ENCODE peak calls at places on chromosomes 7 and 10, in nine cellular contexts. One of them, this sample, is unnamed.

GRCh38 chr7:21939858-21940322 is 5.8 kb downstream of the CDCA7L start:
- DNase-seq in PC-3: no peak
- DNase-seq in HCT116: no peak
- DNase-seq in MM.1S: no peak
- DNase-seq in lower lobe of right lung: no peak
- DNase-seq in CD8-positive, alpha-beta T cell: no peak
- DNase-seq in WERI-Rb-1: no peak
- DNase-seq in lower leg skin: no peak
- DNase-seq in spleen: no peak
- DNase-seq in this sample: no peak

GRCh38 chr10:97724341-97724941 is 10.9 kb downstream of the MARVELD1 start:
- DNase-seq in MM.1S: no peak
- DNase-seq in lower leg skin: no peak
- DNase-seq in WERI-Rb-1: no peak
- DNase-seq in PC-3: no peak
- DNase-seq in CD8-positive, alpha-beta T cell: no peak
- DNase-seq in HCT116: no peak
- DNase-seq in spleen: peak
- DNase-seq in lower lobe of right lung: no peak
- DNase-seq in this sample: no peak

GRCh38 chr7:150964593-150965111 is 13.5 kb downstream of the KCNH2 start:
- DNase-seq in MM.1S: no peak
- DNase-seq in lower leg skin: no peak
- DNase-seq in lower lobe of right lung: no peak
- DNase-seq in CD8-positive, alpha-beta T cell: no peak
- DNase-seq in PC-3: no peak
- DNase-seq in spleen: no peak
- DNase-seq in HCT116: no peak
- DNase-seq in WERI-Rb-1: peak
- DNase-seq in this sample: no peak

GRCh38 chr10:351770-352318 is 216.6 kb downstream of the ZMYND11 start:
- DNase-seq in spleen: peak
- DNase-seq in WERI-Rb-1: no peak
- DNase-seq in HCT116: no peak
- DNase-seq in PC-3: no peak
- DNase-seq in MM.1S: no peak
- DNase-seq in CD8-positive, alpha-beta T cell: peak
- DNase-seq in lower leg skin: no peak
- DNase-seq in lower lobe of right lung: no peak
- DNase-seq in this sample: no peak

GRCh38 chr10:43347997-43348396 is 23.4 kb upstream of the FXYD4 start:
- DNase-seq in lower lobe of right lung: no peak
- DNase-seq in MM.1S: no peak
- DNase-seq in lower leg skin: no peak
- DNase-seq in PC-3: no peak
- DNase-seq in WERI-Rb-1: no peak
- DNase-seq in HCT116: no peak
- DNase-seq in spleen: no peak
- DNase-seq in CD8-positive, alpha-beta T cell: no peak
- DNase-seq in this sample: no peak

GRCh38 chr7:90262438-90262837 is 17.5 kb downstream of the CFAP69 start:
- DNase-seq in lower leg skin: no peak
- DNase-seq in WERI-Rb-1: no peak
- DNase-seq in CD8-positive, alpha-beta T cell: no peak
- DNase-seq in MM.1S: peak
- DNase-seq in HCT116: peak
- DNase-seq in lower lobe of right lung: no peak
- DNase-seq in spleen: no peak
- DNase-seq in PC-3: peak
- DNase-seq in this sample: no peak

GRCh38 chr10:28676297-28676967 is 889 bp upstream of the BAMBI start:
- DNase-seq in CD8-positive, alpha-beta T cell: no peak
- DNase-seq in HCT116: no peak
- DNase-seq in spleen: no peak
- DNase-seq in PC-3: no peak
- DNase-seq in MM.1S: peak
- DNase-seq in lower lobe of right lung: no peak
- DNase-seq in WERI-Rb-1: peak
- DNase-seq in lower leg skin: peak
- DNase-seq in this sample: no peak

GRCh38 chr10:21265622-21266021 is 259.9 kb downstream of the SKIDA1 start:
- DNase-seq in PC-3: peak
- DNase-seq in WERI-Rb-1: no peak
- DNase-seq in spleen: no peak
- DNase-seq in lower lobe of right lung: no peak
- DNase-seq in lower leg skin: no peak
- DNase-seq in MM.1S: no peak
- DNase-seq in CD8-positive, alpha-beta T cell: no peak
- DNase-seq in HCT116: no peak
- DNase-seq in this sample: no peak

GRCh38 chr10:30417301-30417700 is 16.7 kb upstream of the MAP3K8 start:
- DNase-seq in lower lobe of right lung: no peak
- DNase-seq in spleen: no peak
- DNase-seq in CD8-positive, alpha-beta T cell: no peak
- DNase-seq in PC-3: no peak
- DNase-seq in MM.1S: no peak
- DNase-seq in HCT116: no peak
- DNase-seq in lower leg skin: no peak
- DNase-seq in WERI-Rb-1: no peak
- DNase-seq in this sample: no peak

GRCh38 chr10:46523119-46523880 is 33.2 kb downstream of the GPRIN2 start:
- DNase-seq in lower lobe of right lung: peak
- DNase-seq in HCT116: peak
- DNase-seq in PC-3: peak
- DNase-seq in spleen: peak
- DNase-seq in MM.1S: no peak
- DNase-seq in WERI-Rb-1: no peak
- DNase-seq in CD8-positive, alpha-beta T cell: no peak
- DNase-seq in lower leg skin: peak
- DNase-seq in this sample: no peak

GRCh38 chr10:62443866-62444265 is 69.7 kb downstream of the ZNF365 start:
- DNase-seq in CD8-positive, alpha-beta T cell: no peak
- DNase-seq in MM.1S: no peak
- DNase-seq in PC-3: no peak
- DNase-seq in spleen: no peak
- DNase-seq in lower leg skin: no peak
- DNase-seq in HCT116: no peak
- DNase-seq in lower lobe of right lung: no peak
- DNase-seq in WERI-Rb-1: no peak
- DNase-seq in this sample: no peak

GRCh38 chr7:135206887-135207738 is 4.2 kb downstream of the WDR91 start:
- DNase-seq in MM.1S: no peak
- DNase-seq in PC-3: no peak
- DNase-seq in HCT116: no peak
- DNase-seq in lower leg skin: no peak
- DNase-seq in WERI-Rb-1: no peak
- DNase-seq in CD8-positive, alpha-beta T cell: no peak
- DNase-seq in spleen: no peak
- DNase-seq in lower lobe of right lung: no peak
- DNase-seq in this sample: peak

GRCh38 chr7:135205850-135206249 is 5.5 kb downstream of the WDR91 start:
- DNase-seq in lower leg skin: no peak
- DNase-seq in WERI-Rb-1: no peak
- DNase-seq in lower lobe of right lung: no peak
- DNase-seq in CD8-positive, alpha-beta T cell: no peak
- DNase-seq in spleen: no peak
- DNase-seq in MM.1S: no peak
- DNase-seq in PC-3: no peak
- DNase-seq in HCT116: no peak
- DNase-seq in this sample: no peak

GRCh38 chr7:135204876-135205275 is 6.5 kb downstream of the WDR91 start:
- DNase-seq in MM.1S: no peak
- DNase-seq in CD8-positive, alpha-beta T cell: no peak
- DNase-seq in WERI-Rb-1: no peak
- DNase-seq in PC-3: no peak
- DNase-seq in lower lobe of right lung: no peak
- DNase-seq in HCT116: no peak
- DNase-seq in lower leg skin: no peak
- DNase-seq in spleen: no peak
- DNase-seq in this sample: no peak

GRCh38 chr7:135201350-135201749 is 10.0 kb downstream of the WDR91 start:
- DNase-seq in lower leg skin: no peak
- DNase-seq in MM.1S: no peak
- DNase-seq in lower lobe of right lung: no peak
- DNase-seq in CD8-positive, alpha-beta T cell: no peak
- DNase-seq in WERI-Rb-1: no peak
- DNase-seq in spleen: no peak
- DNase-seq in PC-3: no peak
- DNase-seq in HCT116: no peak
- DNase-seq in this sample: no peak

GRCh38 chr7:135204271-135204872 is 7.0 kb downstream of the WDR91 start:
- DNase-seq in PC-3: no peak
- DNase-seq in HCT116: no peak
- DNase-seq in WERI-Rb-1: no peak
- DNase-seq in lower lobe of right lung: no peak
- DNase-seq in MM.1S: no peak
- DNase-seq in spleen: no peak
- DNase-seq in CD8-positive, alpha-beta T cell: no peak
- DNase-seq in lower leg skin: no peak
- DNase-seq in this sample: no peak
- H3K4me3 ChIP-seq in PC-3: no peak
- H3K4me3 ChIP-seq in HCT116: no peak
- H3K4me3 ChIP-seq in WERI-Rb-1: no peak
- H3K4me3 ChIP-seq in lower lobe of right lung: peak
- H3K4me3 ChIP-seq in MM.1S: no peak
- H3K4me3 ChIP-seq in spleen: no peak
- H3K4me3 ChIP-seq in CD8-positive, alpha-beta T cell: no peak
- H3K4me3 ChIP-seq in lower leg skin: no peak
- H3K4me3 ChIP-seq in this sample: no peak

DNA sequence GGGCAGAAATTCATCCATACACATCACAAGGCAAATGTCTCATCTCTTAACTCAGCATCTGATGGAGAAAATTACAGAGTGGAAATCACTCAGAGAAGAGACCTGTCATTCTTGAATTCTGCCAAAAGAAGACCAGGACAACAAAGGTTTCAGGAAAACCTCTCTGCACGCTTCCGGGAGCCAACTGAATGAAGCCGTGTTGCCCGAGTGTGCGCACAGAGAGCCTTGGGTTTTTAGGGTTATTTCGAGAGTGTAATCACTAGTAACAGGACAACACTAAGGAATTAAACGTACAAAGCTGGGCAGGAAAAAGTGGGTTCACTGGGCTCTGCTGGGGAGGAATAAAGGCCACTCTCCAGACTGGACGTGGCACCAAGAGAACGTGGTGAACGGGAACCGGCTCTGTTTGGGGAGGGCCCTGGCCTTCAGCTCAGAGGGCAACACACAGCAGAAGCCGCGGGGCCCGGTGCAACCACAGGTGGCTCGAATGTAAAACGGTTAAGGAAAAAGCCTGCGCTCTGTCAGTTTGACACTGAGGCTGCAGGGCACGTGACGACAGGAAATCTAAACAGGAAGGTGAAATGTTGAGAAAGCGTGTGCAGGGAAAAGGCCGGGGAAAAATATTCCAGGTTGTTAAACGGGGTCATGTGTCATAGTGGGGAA is 331.5 kb downstream of the DNAJB6 start:
- DNase-seq in HCT116: no peak
- DNase-seq in spleen: peak
- DNase-seq in PC-3: no peak
- DNase-seq in lower lobe of right lung: no peak
- DNase-seq in MM.1S: no peak
- DNase-seq in lower leg skin: no peak
- DNase-seq in CD8-positive, alpha-beta T cell: no peak
- DNase-seq in WERI-Rb-1: no peak
- DNase-seq in this sample: no peak
- TF ChIP-seq CTCF in HCT116: no peak
- TF ChIP-seq CTCF in spleen: no peak
- TF ChIP-seq CTCF in PC-3: no peak
- TF ChIP-seq CTCF in lower lobe of right lung: no peak
- TF ChIP-seq CTCF in MM.1S: no peak
- TF ChIP-seq CTCF in lower leg skin: no peak
- TF ChIP-seq CTCF in CD8-positive, alpha-beta T cell: no peak
- TF ChIP-seq CTCF in WERI-Rb-1: no peak
- TF ChIP-seq CTCF in this sample: no peak

DNA sequence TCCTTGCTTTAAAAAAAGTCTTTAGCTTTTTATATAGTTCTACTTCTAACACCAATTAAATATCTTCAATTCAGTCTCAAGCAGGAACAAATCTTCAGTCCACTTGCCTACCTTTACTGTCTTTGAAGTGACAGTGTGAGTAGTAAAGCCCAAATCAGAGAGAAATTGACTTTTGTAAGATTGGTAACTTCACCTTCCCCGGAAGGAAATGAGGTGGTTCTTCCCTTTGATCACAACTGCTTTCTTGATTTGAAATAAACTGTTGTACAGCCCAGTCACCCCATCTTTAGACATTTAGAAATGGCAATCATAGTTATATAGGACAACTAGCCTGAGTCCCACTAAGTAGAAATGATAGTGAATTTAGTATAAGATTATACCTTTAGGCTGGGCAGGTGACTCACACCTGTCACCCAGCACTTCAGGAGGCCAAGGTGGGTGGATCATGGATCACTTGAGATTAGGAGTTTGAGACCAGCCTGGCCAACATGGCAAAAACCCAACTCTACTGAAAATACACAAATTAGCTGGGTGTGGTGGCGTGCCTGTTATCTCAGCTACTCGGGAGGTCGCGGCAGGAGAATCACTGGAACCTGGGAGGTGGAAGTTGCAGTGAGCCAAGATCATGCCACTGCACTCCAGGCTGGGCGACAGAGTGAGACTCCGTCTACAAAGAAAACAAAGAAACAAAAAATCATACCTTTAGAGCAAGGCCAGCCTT is 4.7 kb downstream of the FAS start:
- DNase-seq in spleen: no peak
- DNase-seq in MM.1S: no peak
- DNase-seq in CD8-positive, alpha-beta T cell: no peak
- DNase-seq in lower leg skin: no peak
- DNase-seq in WERI-Rb-1: no peak
- DNase-seq in HCT116: no peak
- DNase-seq in PC-3: no peak
- DNase-seq in lower lobe of right lung: no peak
- DNase-seq in this sample: no peak
- H3K4me3 ChIP-seq in spleen: no peak
- H3K4me3 ChIP-seq in MM.1S: no peak
- H3K4me3 ChIP-seq in CD8-positive, alpha-beta T cell: no peak
- H3K4me3 ChIP-seq in lower leg skin: no peak
- H3K4me3 ChIP-seq in WERI-Rb-1: no peak
- H3K4me3 ChIP-seq in HCT116: no peak
- H3K4me3 ChIP-seq in PC-3: no peak
- H3K4me3 ChIP-seq in lower lobe of right lung: peak
- H3K4me3 ChIP-seq in this sample: peak

DNA sequence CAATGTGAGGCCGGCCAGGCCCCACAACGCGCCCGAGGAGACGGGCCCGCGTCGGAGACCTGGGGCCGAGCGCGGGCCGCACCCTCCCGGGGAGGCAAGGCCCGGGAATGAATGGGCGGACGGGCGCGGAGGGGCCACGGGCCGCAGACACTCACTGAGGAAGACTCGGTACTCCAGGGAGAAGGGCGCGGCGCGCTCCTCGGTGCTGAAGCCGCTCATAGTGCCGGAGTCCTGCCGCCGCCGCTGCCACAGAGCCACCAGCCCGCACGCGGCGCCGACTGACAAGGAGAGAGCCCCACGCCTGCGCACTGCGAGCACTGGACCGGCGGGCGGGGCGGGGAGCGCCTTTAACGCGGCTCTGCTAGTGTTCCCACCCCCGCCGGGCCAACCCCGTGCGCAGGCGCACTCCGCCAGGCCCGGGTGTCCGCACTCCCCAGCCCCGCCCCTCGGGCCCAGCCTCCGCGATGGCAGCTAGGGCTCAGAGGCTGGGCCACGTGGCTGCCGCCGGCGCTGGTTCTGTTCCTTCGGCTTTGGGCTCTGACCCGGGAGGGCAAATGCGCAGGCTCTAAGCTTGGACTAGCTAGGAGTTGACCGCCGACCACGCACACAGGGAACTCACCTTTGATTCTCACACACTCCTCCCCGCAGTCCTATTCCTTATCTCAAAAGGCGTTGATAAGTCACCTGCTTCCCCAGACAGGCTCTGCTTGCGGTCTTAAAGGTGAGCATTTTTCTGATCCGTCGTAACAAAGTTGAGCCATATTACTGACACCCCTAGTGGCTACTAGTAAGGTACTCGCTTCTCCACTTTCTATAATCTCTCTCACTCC is at the start of gene PPA1:
- DNase-seq in PC-3: peak
- DNase-seq in HCT116: peak
- DNase-seq in WERI-Rb-1: peak
- DNase-seq in spleen: peak
- DNase-seq in lower leg skin: peak
- DNase-seq in MM.1S: peak
- DNase-seq in CD8-positive, alpha-beta T cell: peak
- DNase-seq in lower lobe of right lung: peak
- DNase-seq in this sample: peak
- TF ChIP-seq CTCF in PC-3: peak
- TF ChIP-seq CTCF in HCT116: no peak
- TF ChIP-seq CTCF in WERI-Rb-1: peak
- TF ChIP-seq CTCF in spleen: peak
- TF ChIP-seq CTCF in lower leg skin: no peak
- TF ChIP-seq CTCF in MM.1S: peak
- TF ChIP-seq CTCF in CD8-positive, alpha-beta T cell: no peak
- TF ChIP-seq CTCF in lower lobe of right lung: peak
- TF ChIP-seq CTCF in this sample: peak

This sample was measured in GM12864.